ENCODE peak calls at places on chromosomes 6 and 20, in five cellular contexts. P, B, Q, M and J are unnamed samples.

GRCh38 chr6:87848616-87849015 is 146.6 kb upstream of the AKIRIN2 start:
- DNase-seq in M (no peak), P (no peak), B (no peak), Q (no peak), J (no peak)

GRCh38 chr6:36177166-36177565 is 19.4 kb upstream of the BRPF3 start:
- DNase-seq in Q (no peak), P (no peak), B (no peak), M (no peak), J (no peak)

GRCh38 chr20:22771706-22772105 is 187.3 kb upstream of the FOXA2 start:
- DNase-seq in P (no peak), Q (no peak), M (no peak), B (no peak), J (no peak)

GRCh38 chr20:4937422-4938319 is 63.6 kb downstream of the SLC23A2 start:
- DNase-seq in B (no peak), P (peak; percentile 78), M (no peak), Q (no peak), J (no peak)

GRCh38 chr6:22636450-22636849 is 67.1 kb downstream of the HDGFL1 start:
- DNase-seq in P (no peak), M (no peak), Q (no peak), B (no peak), J (no peak)

GRCh38 chr6:163383912-163384311 is 30.6 kb upstream of the QKI start:
- DNase-seq in Q (no peak), M (no peak), P (no peak), B (no peak), J (no peak)

GRCh38 chr20:63772781-63773520 is 33.4 kb downstream of the SLC2A4RG start:
- DNase-seq in P (no peak), Q (no peak), B (no peak), M (no peak), J (no peak)

GRCh38 chr20:17505664-17506517 is 25.3 kb downstream of the BFSP1 start:
- DNase-seq in P (no peak), B (peak; percentile 48), Q (no peak), M (peak; percentile 58), J (no peak)

GRCh38 chr6:110875548-110876169 is 1.1 kb downstream of the AMD1 start:
- DNase-seq in Q (no peak), B (no peak), P (no peak), M (peak; percentile 43), J (no peak)

GRCh38 chr6:13496508-13497180 is 9.2 kb upstream of the GFOD1 start:
- DNase-seq in P (no peak), B (no peak), Q (no peak), M (no peak), J (no peak)